ENCODE peak calls at places on chromosome 3, in ten cellular contexts. One of them, this sample, is unnamed.

GRCh38 chr3:138359137-138359536 is 10.8 kb downstream of the MRAS start:
- DNase-seq in right lobe of liver: no peak
- DNase-seq in brain microvascular endothelial cell: no peak
- DNase-seq in choroid plexus epithelial cell: no peak
- DNase-seq in lower lobe of right lung: no peak
- DNase-seq in dorsolateral prefrontal cortex: no peak
- DNase-seq in GM23338: no peak
- DNase-seq in aorta: no peak
- DNase-seq in GM23248: no peak
- DNase-seq in lower leg skin: no peak
- DNase-seq in this sample: no peak

GRCh38 chr3:122635789-122636188 is 44.9 kb upstream of the PARP14 start:
- DNase-seq in right lobe of liver: no peak
- DNase-seq in brain microvascular endothelial cell: peak
- DNase-seq in choroid plexus epithelial cell: peak
- DNase-seq in lower lobe of right lung: no peak
- DNase-seq in dorsolateral prefrontal cortex: no peak
- DNase-seq in GM23338: no peak
- DNase-seq in aorta: no peak
- DNase-seq in GM23248: peak
- DNase-seq in lower leg skin: no peak
- DNase-seq in this sample: no peak

GRCh38 chr3:53247619-53248018 is 8.2 kb downstream of the TKT start:
- DNase-seq in right lobe of liver: no peak
- DNase-seq in brain microvascular endothelial cell: no peak
- DNase-seq in choroid plexus epithelial cell: no peak
- DNase-seq in lower lobe of right lung: no peak
- DNase-seq in dorsolateral prefrontal cortex: no peak
- DNase-seq in GM23338: no peak
- DNase-seq in aorta: no peak
- DNase-seq in GM23248: no peak
- DNase-seq in lower leg skin: no peak
- DNase-seq in this sample: no peak

GRCh38 chr3:74267583-74268184 is 346.8 kb downstream of the CNTN3 start:
- DNase-seq in right lobe of liver: no peak
- DNase-seq in brain microvascular endothelial cell: peak
- DNase-seq in choroid plexus epithelial cell: peak
- DNase-seq in lower lobe of right lung: no peak
- DNase-seq in dorsolateral prefrontal cortex: peak
- DNase-seq in GM23338: peak
- DNase-seq in aorta: no peak
- DNase-seq in GM23248: peak
- DNase-seq in lower leg skin: no peak
- DNase-seq in this sample: peak

GRCh38 chr3:14523792-14524191 is 16.4 kb downstream of the GRIP2 start:
- DNase-seq in right lobe of liver: peak
- DNase-seq in brain microvascular endothelial cell: no peak
- DNase-seq in choroid plexus epithelial cell: no peak
- DNase-seq in lower lobe of right lung: no peak
- DNase-seq in dorsolateral prefrontal cortex: no peak
- DNase-seq in GM23338: no peak
- DNase-seq in aorta: peak
- DNase-seq in GM23248: peak
- DNase-seq in lower leg skin: peak
- DNase-seq in this sample: no peak

GRCh38 chr3:78666458-78666800 is 1101.4 kb downstream of the ROBO1 start:
- DNase-seq in right lobe of liver: no peak
- DNase-seq in brain microvascular endothelial cell: peak
- DNase-seq in choroid plexus epithelial cell: peak
- DNase-seq in lower lobe of right lung: no peak
- DNase-seq in dorsolateral prefrontal cortex: no peak
- DNase-seq in GM23338: no peak
- DNase-seq in aorta: no peak
- DNase-seq in GM23248: peak
- DNase-seq in lower leg skin: no peak
- DNase-seq in this sample: no peak

GRCh38 chr3:157572559-157573270 is 69.5 kb upstream of the VEPH1 start:
- DNase-seq in right lobe of liver: no peak
- DNase-seq in brain microvascular endothelial cell: peak
- DNase-seq in choroid plexus epithelial cell: peak
- DNase-seq in lower lobe of right lung: no peak
- DNase-seq in dorsolateral prefrontal cortex: no peak
- DNase-seq in GM23338: peak
- DNase-seq in aorta: no peak
- DNase-seq in GM23248: peak
- DNase-seq in lower leg skin: no peak
- DNase-seq in this sample: peak

GRCh38 chr3:197343111-197343510 is 44.7 kb upstream of the DLG1 start:
- DNase-seq in right lobe of liver: no peak
- DNase-seq in brain microvascular endothelial cell: no peak
- DNase-seq in choroid plexus epithelial cell: no peak
- DNase-seq in lower lobe of right lung: no peak
- DNase-seq in dorsolateral prefrontal cortex: no peak
- DNase-seq in GM23338: no peak
- DNase-seq in aorta: no peak
- DNase-seq in GM23248: no peak
- DNase-seq in lower leg skin: peak
- DNase-seq in this sample: no peak

GRCh38 chr3:187025254-187025655 is 94.9 kb downstream of the ST6GAL1 start:
- DNase-seq in right lobe of liver: no peak
- DNase-seq in brain microvascular endothelial cell: no peak
- DNase-seq in choroid plexus epithelial cell: no peak
- DNase-seq in lower lobe of right lung: no peak
- DNase-seq in dorsolateral prefrontal cortex: no peak
- DNase-seq in GM23338: no peak
- DNase-seq in aorta: no peak
- DNase-seq in GM23248: no peak
- DNase-seq in lower leg skin: no peak
- DNase-seq in this sample: no peak

GRCh38 chr3:141798455-141798854 is 35.2 kb downstream of the GRK7 start:
- DNase-seq in right lobe of liver: no peak
- DNase-seq in brain microvascular endothelial cell: no peak
- DNase-seq in choroid plexus epithelial cell: peak
- DNase-seq in lower lobe of right lung: no peak
- DNase-seq in dorsolateral prefrontal cortex: no peak
- DNase-seq in GM23338: no peak
- DNase-seq in aorta: no peak
- DNase-seq in GM23248: no peak
- DNase-seq in lower leg skin: no peak
- DNase-seq in this sample: no peak

GRCh38 chr3:170560296-170560695 is 25.6 kb downstream of the SLC7A14 start:
- DNase-seq in right lobe of liver: no peak
- DNase-seq in brain microvascular endothelial cell: no peak
- DNase-seq in choroid plexus epithelial cell: peak
- DNase-seq in lower lobe of right lung: no peak
- DNase-seq in dorsolateral prefrontal cortex: no peak
- DNase-seq in GM23338: no peak
- DNase-seq in aorta: no peak
- DNase-seq in GM23248: no peak
- DNase-seq in lower leg skin: no peak
- DNase-seq in this sample: no peak

GRCh38 chr3:66378256-66378655 is 122.6 kb downstream of the LRIG1 start:
- DNase-seq in right lobe of liver: no peak
- DNase-seq in brain microvascular endothelial cell: no peak
- DNase-seq in choroid plexus epithelial cell: peak
- DNase-seq in lower lobe of right lung: no peak
- DNase-seq in dorsolateral prefrontal cortex: no peak
- DNase-seq in GM23338: peak
- DNase-seq in aorta: no peak
- DNase-seq in GM23248: peak
- DNase-seq in lower leg skin: no peak
- DNase-seq in this sample: peak

GRCh38 chr3:32406481-32407408 is 15.1 kb downstream of the CMTM7 start:
- DNase-seq in right lobe of liver: no peak
- DNase-seq in brain microvascular endothelial cell: no peak
- DNase-seq in choroid plexus epithelial cell: no peak
- DNase-seq in lower lobe of right lung: no peak
- DNase-seq in dorsolateral prefrontal cortex: no peak
- DNase-seq in GM23338: no peak
- DNase-seq in aorta: no peak
- DNase-seq in GM23248: no peak
- DNase-seq in lower leg skin: peak
- DNase-seq in this sample: no peak

GRCh38 chr3:94115482-94115881 is 52.6 kb downstream of the NSUN3 start:
- DNase-seq in right lobe of liver: no peak
- DNase-seq in brain microvascular endothelial cell: peak
- DNase-seq in choroid plexus epithelial cell: peak
- DNase-seq in lower lobe of right lung: no peak
- DNase-seq in dorsolateral prefrontal cortex: peak
- DNase-seq in GM23338: peak
- DNase-seq in aorta: no peak
- DNase-seq in GM23248: peak
- DNase-seq in lower leg skin: no peak
- DNase-seq in this sample: no peak

GRCh38 chr3:27960133-27960532 is 238.0 kb upstream of the EOMES start:
- DNase-seq in right lobe of liver: no peak
- DNase-seq in brain microvascular endothelial cell: no peak
- DNase-seq in choroid plexus epithelial cell: peak
- DNase-seq in lower lobe of right lung: no peak
- DNase-seq in dorsolateral prefrontal cortex: no peak
- DNase-seq in GM23338: no peak
- DNase-seq in aorta: no peak
- DNase-seq in GM23248: peak
- DNase-seq in lower leg skin: no peak
- DNase-seq in this sample: no peak

GRCh38 chr3:143242101-143242500 is 122.5 kb downstream of the CHST2 start:
- DNase-seq in right lobe of liver: no peak
- DNase-seq in brain microvascular endothelial cell: no peak
- DNase-seq in choroid plexus epithelial cell: no peak
- DNase-seq in lower lobe of right lung: no peak
- DNase-seq in dorsolateral prefrontal cortex: no peak
- DNase-seq in GM23338: no peak
- DNase-seq in aorta: no peak
- DNase-seq in GM23248: no peak
- DNase-seq in lower leg skin: no peak
- DNase-seq in this sample: no peak

DNA sequence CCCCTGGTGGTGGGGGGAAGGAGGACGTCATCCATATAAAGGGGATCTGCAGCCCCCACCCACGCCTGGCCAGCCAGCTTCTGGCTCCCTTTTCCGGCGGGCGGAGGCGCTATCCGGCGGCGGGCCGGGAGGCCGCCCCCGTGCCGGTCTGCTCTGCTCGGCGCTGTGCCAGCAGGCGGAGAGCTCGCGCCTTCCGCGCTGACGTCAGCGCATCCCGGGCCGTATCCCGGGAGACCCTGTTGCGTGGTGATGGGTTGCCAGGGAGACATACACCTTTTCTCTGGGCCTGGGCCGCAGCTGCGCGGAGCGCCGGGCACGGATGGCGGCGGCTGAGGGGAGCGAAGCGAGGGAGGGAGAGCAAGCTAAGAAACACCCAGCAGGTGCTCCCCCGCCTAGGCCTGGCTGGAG is 1.1 kb downstream of the FAM131A start:
- DNase-seq in right lobe of liver: no peak
- DNase-seq in brain microvascular endothelial cell: peak
- DNase-seq in choroid plexus epithelial cell: peak
- DNase-seq in lower lobe of right lung: no peak
- DNase-seq in dorsolateral prefrontal cortex: peak
- DNase-seq in GM23338: peak
- DNase-seq in aorta: peak
- DNase-seq in GM23248: peak
- DNase-seq in lower leg skin: peak
- DNase-seq in this sample: no peak
- H3K4me3 ChIP-seq in right lobe of liver: no peak
- H3K4me3 ChIP-seq in brain microvascular endothelial cell: peak
- H3K4me3 ChIP-seq in choroid plexus epithelial cell: peak
- H3K4me3 ChIP-seq in lower lobe of right lung: peak
- H3K4me3 ChIP-seq in dorsolateral prefrontal cortex: peak
- H3K4me3 ChIP-seq in GM23338: peak
- H3K4me3 ChIP-seq in aorta: no peak
- H3K4me3 ChIP-seq in GM23248: no peak
- H3K4me3 ChIP-seq in lower leg skin: no peak
- H3K4me3 ChIP-seq in this sample: no peak

DNA sequence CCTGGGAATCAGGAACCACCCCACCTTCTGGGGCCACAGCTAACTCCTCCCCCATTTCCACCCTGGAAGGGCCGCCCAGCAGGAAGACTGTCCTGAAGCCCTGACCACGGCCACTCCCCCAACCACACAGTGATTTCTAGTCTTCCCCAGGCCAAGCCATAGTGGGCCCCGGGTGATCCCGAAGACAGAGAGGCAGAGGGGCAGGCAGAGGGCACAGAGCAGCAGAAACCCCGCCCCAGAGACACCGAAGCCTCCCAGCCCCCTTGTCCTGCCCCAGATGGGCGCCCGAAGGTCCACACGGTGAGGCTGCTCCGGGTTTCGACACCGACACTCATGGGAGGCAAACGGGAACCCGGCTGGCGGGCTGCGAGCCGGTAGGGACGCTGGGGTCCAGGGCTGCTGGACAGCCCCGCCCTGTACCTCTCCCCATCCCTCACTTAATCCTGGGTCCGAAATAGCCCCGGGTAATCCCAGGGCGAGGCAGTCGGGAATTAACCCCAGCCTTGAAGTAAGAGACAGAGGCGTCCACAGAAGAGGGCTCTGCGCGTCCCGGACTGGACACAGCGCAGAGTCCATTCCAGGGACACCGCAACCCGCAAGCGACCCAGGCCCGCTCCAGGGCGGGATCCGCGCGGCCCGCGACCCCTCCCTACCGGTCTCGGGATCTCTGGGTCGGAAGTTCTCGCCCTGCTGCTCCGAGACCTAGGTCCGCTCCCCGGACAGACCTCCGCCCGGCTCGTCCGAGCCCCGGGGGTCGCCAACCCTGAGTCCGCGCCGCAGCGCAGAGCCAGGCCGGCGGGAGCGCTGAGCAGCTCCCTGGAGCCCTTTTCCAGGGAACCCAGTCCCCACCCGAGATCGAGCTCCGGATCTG is 138.2 kb downstream of the NUP210 start:
- DNase-seq in right lobe of liver: peak
- DNase-seq in brain microvascular endothelial cell: no peak
- DNase-seq in choroid plexus epithelial cell: no peak
- DNase-seq in lower lobe of right lung: peak
- DNase-seq in dorsolateral prefrontal cortex: no peak
- DNase-seq in GM23338: peak
- DNase-seq in aorta: peak
- DNase-seq in GM23248: no peak
- DNase-seq in lower leg skin: no peak
- DNase-seq in this sample: no peak
- H3K4me3 ChIP-seq in right lobe of liver: peak
- H3K4me3 ChIP-seq in brain microvascular endothelial cell: no peak
- H3K4me3 ChIP-seq in choroid plexus epithelial cell: no peak
- H3K4me3 ChIP-seq in lower lobe of right lung: peak
- H3K4me3 ChIP-seq in dorsolateral prefrontal cortex: peak
- H3K4me3 ChIP-seq in GM23338: peak
- H3K4me3 ChIP-seq in aorta: peak
- H3K4me3 ChIP-seq in GM23248: no peak
- H3K4me3 ChIP-seq in lower leg skin: peak
- H3K4me3 ChIP-seq in this sample: no peak

GRCh38 chr3:105906834-105907233 is 38.0 kb upstream of the CBLB start:
- DNase-seq in right lobe of liver: no peak
- DNase-seq in brain microvascular endothelial cell: peak
- DNase-seq in choroid plexus epithelial cell: peak
- DNase-seq in lower lobe of right lung: no peak
- DNase-seq in dorsolateral prefrontal cortex: no peak
- DNase-seq in GM23338: no peak
- DNase-seq in aorta: no peak
- DNase-seq in GM23248: peak
- DNase-seq in lower leg skin: no peak
- DNase-seq in this sample: no peak
- H3K4me3 ChIP-seq in right lobe of liver: no peak
- H3K4me3 ChIP-seq in brain microvascular endothelial cell: no peak
- H3K4me3 ChIP-seq in choroid plexus epithelial cell: no peak
- H3K4me3 ChIP-seq in lower lobe of right lung: no peak
- H3K4me3 ChIP-seq in dorsolateral prefrontal cortex: no peak
- H3K4me3 ChIP-seq in GM23338: no peak
- H3K4me3 ChIP-seq in aorta: no peak
- H3K4me3 ChIP-seq in GM23248: no peak
- H3K4me3 ChIP-seq in lower leg skin: no peak
- H3K4me3 ChIP-seq in this sample: no peak

GRCh38 chr3:77530870-77531269 is 491.0 kb downstream of the ROBO2 start:
- DNase-seq in right lobe of liver: no peak
- DNase-seq in brain microvascular endothelial cell: peak
- DNase-seq in choroid plexus epithelial cell: no peak
- DNase-seq in lower lobe of right lung: no peak
- DNase-seq in dorsolateral prefrontal cortex: peak
- DNase-seq in GM23338: no peak
- DNase-seq in aorta: no peak
- DNase-seq in GM23248: peak
- DNase-seq in lower leg skin: no peak
- DNase-seq in this sample: no peak
- H3K4me3 ChIP-seq in right lobe of liver: no peak
- H3K4me3 ChIP-seq in brain microvascular endothelial cell: no peak
- H3K4me3 ChIP-seq in choroid plexus epithelial cell: no peak
- H3K4me3 ChIP-seq in lower lobe of right lung: no peak
- H3K4me3 ChIP-seq in dorsolateral prefrontal cortex: no peak
- H3K4me3 ChIP-seq in GM23338: no peak
- H3K4me3 ChIP-seq in aorta: peak
- H3K4me3 ChIP-seq in GM23248: peak
- H3K4me3 ChIP-seq in lower leg skin: no peak
- H3K4me3 ChIP-seq in this sample: no peak